ENCODE peak calls at places on chromosome 19, in four cellular contexts. C is prostate gland, P is body of pancreas, V is NB4. Z is an unnamed sample.
A peak's percentile ranks its signal among the peaks of the same experiment; 100 is the strongest.

GRCh38 chr19:11299946-11300810 is 4.2 kb downstream of the TSPAN16 start:
- DNase-seq in C (no peak), P (no peak), V (no peak), Z (no peak)

GRCh38 chr19:46861691-46862503 is 1.1 kb downstream of the ARHGAP35 start:
- DNase-seq in C (no peak), P (peak; percentile 27), V (peak; percentile 73), Z (peak; percentile 88)

GRCh38 chr19:30175987-30176386 is 196.2 kb upstream of the ZNF536 start:
- DNase-seq in C (no peak), P (no peak), V (peak; percentile 2), Z (no peak)

GRCh38 chr19:54435551-54436016 is 13.4 kb upstream of the LENG8 start:
- DNase-seq in C (no peak), P (no peak), V (no peak), Z (no peak)

GRCh38 chr19:30565680-30566079 is 193.5 kb downstream of the ZNF536 start:
- DNase-seq in C (no peak), P (no peak), V (no peak), Z (no peak)

GRCh38 chr19:45667620-45668341 is at the start of gene GIPR:
- DNase-seq in C (no peak), P (peak; percentile 68), V (peak; percentile 49), Z (peak; percentile 91)

GRCh38 chr19:14940266-14940665 is 1.0 kb upstream of the OR7C2 start:
- DNase-seq in C (no peak), P (no peak), V (no peak), Z (no peak)

GRCh38 chr19:6103217-6103644 is 7.1 kb downstream of the RFX2 start:
- DNase-seq in C (peak; percentile 84), P (peak; percentile 82), V (no peak), Z (peak; percentile 94)

GRCh38 chr19:6393982-6394412 is 1.0 kb upstream of the GTF2F1 start:
- DNase-seq in C (no peak), P (no peak), V (no peak), Z (no peak)

GRCh38 chr19:7734220-7735203 is 2.6 kb upstream of the CLEC4G start:
- DNase-seq in C (no peak), P (no peak), V (peak; percentile 67), Z (no peak)

GRCh38 chr19:46924874-46925547 is 64.2 kb downstream of the ARHGAP35 start:
- DNase-seq in C (peak; percentile 78), P (no peak), V (no peak), Z (peak; percentile 79)

GRCh38 chr19:1574354-1574753 is 6.2 kb upstream of the MEX3D start:
- DNase-seq in C (no peak), P (no peak), V (no peak), Z (no peak)

GRCh38 chr19:29523568-29523967 is 2.2 kb upstream of the VSTM2B start:
- DNase-seq in C (no peak), P (no peak), V (no peak), Z (no peak)

GRCh38 chr19:40493778-40494177 is 27.0 kb downstream of the SPTBN4 start:
- DNase-seq in C (no peak), P (no peak), V (no peak), Z (no peak)

GRCh38 chr19:16283103-16283469 is 41.5 kb upstream of the KLF2 start:
- DNase-seq in C (no peak), P (no peak), V (peak; percentile 32), Z (no peak)

GRCh38 chr19:16285769-16286564 is 38.7 kb upstream of the KLF2 start:
- DNase-seq in C (no peak), P (no peak), V (peak; percentile 45), Z (no peak)

GRCh38 chr19:29535984-29536508 is 10.3 kb downstream of the VSTM2B start:
- DNase-seq in C (no peak), P (no peak), V (no peak), Z (no peak)

GRCh38 chr19:6737873-6738725 is 719 bp upstream of the GPR108 start:
- DNase-seq in C (peak; percentile 100), P (peak; percentile 99), V (peak; percentile 87), Z (peak; percentile 83)

GRCh38 chr19:50912727-50913716 is 1.8 kb upstream of the KLK4 start:
- DNase-seq in C (no peak), P (no peak), V (no peak), Z (no peak)

GRCh38 chr19:33054623-33055022 is 10.1 kb downstream of the RHPN2 start:
- DNase-seq in C (peak; percentile 69), P (peak; percentile 55), V (no peak), Z (peak; percentile 92)

GRCh38 chr19:33292595-33293254 is 9.6 kb downstream of the CEBPA start:
- DNase-seq in C (peak; percentile 19), P (no peak), V (peak; percentile 47), Z (no peak)

GRCh38 chr19:38975214-38975860 is at the start of gene FBXO17:
- DNase-seq in C (peak; percentile 42), P (peak; percentile 48), V (no peak), Z (peak; percentile 90)

GRCh38 chr19:15025237-15025636 is 24.0 kb upstream of the CASP14 start:
- DNase-seq in C (no peak), P (peak; percentile 14), V (peak; percentile 48), Z (no peak)

GRCh38 chr19:46863818-46864629 is 3.2 kb downstream of the ARHGAP35 start:
- DNase-seq in C (peak; percentile 65), P (no peak), V (no peak), Z (no peak)

GRCh38 chr19:2164020-2164988 is 571 bp downstream of the DOT1L start:
- DNase-seq in C (no peak), P (no peak), V (no peak), Z (peak; percentile 91)

GRCh38 chr19:10761443-10762242 is 43.8 kb downstream of the DNM2 start:
- DNase-seq in C (no peak), P (no peak), V (no peak), Z (no peak)

GRCh38 chr19:15114153-15114540 is 6.9 kb downstream of the SYDE1 start:
- DNase-seq in C (no peak), P (no peak), V (peak; percentile 17), Z (no peak)

GRCh38 chr19:55670280-55671053 is 4.6 kb upstream of the EPN1 start:
- DNase-seq in C (no peak), P (no peak), V (peak; percentile 83), Z (no peak)

GRCh38 chr19:8397746-8398721 is 7.9 kb downstream of the RAB11B start:
- DNase-seq in C (no peak), P (no peak), V (peak; percentile 50), Z (no peak)

GRCh38 chr19:44557933-44558332 is 28.5 kb upstream of the CEACAM20 start:
- DNase-seq in C (no peak), P (no peak), V (no peak), Z (no peak)

GRCh38 chr19:49151339-49152217 is 3.6 kb downstream of the HRC start:
- DNase-seq in C (peak; percentile 96), P (peak; percentile 95), V (peak; percentile 35), Z (peak; percentile 97)

GRCh38 chr19:17306285-17306714 is 628 bp downstream of the MRPL34 start:
- DNase-seq in C (no peak), P (no peak), V (no peak), Z (no peak)

GRCh38 chr19:54418930-54419800 is 3.9 kb downstream of the TTYH1 start:
- DNase-seq in C (no peak), P (no peak), V (no peak), Z (no peak)

GRCh38 chr19:896434-896833 is 3.1 kb downstream of the RNU6-9 start:
- DNase-seq in C (no peak), P (no peak), V (no peak), Z (no peak)

GRCh38 chr19:45526143-45526542 is 18.9 kb downstream of the VASP start:
- DNase-seq in C (peak; percentile 42), P (peak; percentile 62), V (peak; percentile 21), Z (no peak)

GRCh38 chr19:56112313-56112709 is 8.8 kb downstream of the ZNF787 start:
- DNase-seq in C (no peak), P (no peak), V (no peak), Z (no peak)

GRCh38 chr19:41872775-41873647 is 4.1 kb upstream of the CD79A start:
- DNase-seq in C (peak; percentile 75), P (peak; percentile 83), V (peak; percentile 67), Z (no peak)
- TF ChIP-seq POLR2A in C (no peak), P (no peak), V (no peak), Z (no peak)

DNA sequence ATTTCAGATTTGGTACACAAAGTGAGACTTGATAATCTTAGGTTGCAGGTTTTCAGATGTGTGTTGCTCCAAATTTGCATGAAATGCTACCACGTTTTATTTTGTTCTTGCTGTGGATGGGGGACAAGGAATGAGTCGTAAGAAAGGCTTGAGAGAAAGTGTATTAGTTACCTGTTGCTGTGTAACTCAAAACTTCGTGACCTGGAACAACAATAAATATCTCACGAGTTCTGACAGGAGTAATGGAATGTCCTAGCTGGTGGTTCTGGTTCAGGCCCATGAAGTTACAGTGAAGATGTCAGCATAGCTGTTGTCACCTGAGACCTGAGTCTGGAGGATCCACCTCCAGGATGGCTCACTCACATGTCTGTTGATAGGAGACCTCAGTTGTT is 1.2 kb downstream of the ZNF8 start:
- DNase-seq in C (no peak), P (no peak), V (no peak), Z (no peak)
- H3K4me3 ChIP-seq in C (no peak overlapping the region), P (no peak overlapping the region), V (peak overlapping the region; percentile 76), Z (no peak overlapping the region)

DNA sequence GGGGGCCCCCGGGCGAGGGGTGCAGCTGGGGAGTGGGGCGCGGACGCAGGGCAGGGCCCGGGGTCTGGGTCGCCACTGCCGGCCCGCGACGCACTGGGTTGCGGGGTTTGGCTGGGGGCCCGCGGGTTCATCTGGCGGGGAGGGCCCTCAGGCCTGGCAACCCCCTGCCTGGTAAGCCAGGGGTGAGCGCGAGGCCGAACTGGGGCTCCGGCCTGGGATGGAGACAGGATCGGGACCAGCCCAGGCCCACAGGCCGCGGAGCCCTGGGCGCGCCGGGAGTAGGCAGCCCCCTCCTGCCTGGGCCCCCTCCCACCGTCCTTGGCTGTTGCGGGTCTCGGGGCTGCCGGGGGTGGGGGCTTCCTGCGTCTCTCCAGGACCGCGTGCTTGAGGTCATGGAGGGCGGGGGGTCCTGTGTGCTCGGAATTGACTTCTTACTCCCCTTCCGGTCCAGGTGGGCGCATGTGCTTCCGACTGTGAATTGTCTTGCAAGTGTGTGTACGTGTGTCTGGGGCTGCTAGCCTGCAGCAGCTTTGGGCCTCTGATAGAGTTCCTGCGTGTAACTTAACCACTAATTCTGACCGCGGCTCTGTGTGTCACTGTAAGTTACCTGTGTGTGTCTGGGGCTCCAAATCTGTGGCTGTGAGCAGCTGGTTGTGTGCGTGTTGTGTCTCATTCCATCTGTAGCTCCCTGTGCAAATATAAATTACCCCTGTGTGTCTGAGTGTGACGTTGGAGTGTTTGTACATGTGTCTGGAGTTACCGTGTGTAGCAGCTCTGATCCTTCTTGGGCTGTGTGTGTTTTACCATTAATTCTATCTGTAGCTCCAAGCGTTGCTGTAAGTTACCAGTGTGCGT is 751 bp downstream of the GRAMD1A start:
- DNase-seq in C (peak; percentile 38), P (peak; percentile 41), V (peak; percentile 70), Z (no peak)
- TF ChIP-seq CTCF in C (no peak), P (no peak), V (no peak), Z (no peak)

DNA sequence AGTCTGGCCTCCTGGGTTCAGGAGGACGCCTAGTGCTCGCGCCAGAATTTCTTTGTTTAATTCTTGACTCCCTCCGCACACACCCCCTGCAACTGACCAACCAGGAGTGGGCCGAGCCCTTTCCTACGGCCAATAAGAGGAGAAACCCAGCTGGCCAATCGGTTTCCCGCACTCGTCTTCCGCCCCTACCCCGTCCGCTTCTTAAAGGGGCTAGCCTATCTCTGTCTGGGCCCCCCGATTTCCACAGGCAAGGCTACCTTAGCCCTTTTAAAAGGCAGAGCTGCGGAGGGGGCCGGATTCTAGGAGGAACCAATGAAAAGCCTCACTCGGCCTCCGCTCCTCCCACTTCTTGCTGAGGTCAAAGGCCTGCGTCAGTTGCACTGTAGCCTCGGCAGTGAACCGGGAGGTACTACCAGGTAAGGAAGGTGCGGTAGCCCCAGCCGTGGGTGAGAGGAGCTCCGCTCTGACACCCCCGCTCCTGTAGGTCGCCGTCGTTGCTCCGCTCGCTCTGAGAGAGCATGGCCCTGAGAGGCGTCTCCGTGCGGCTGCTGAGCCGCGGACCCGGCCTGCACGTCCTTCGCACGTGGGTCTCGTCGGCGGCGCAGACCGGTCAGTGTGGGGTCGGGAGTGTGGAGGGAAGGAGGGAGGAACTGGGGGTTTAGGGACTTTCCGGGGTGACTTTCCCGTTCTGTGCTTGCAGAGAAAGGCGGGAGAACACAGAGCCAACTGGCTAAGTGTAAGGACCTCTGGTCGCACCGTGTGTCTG is at the start of gene GCDH:
- DNase-seq in C (peak; percentile 99), P (peak; percentile 98), V (peak; percentile 99), Z (peak; percentile 99)
- TF ChIP-seq POLR2A in C (peak; percentile 60), P (peak; percentile 76), V (peak; percentile 41), Z (peak; percentile 19)